ENCODE peak calls at places on chromosomes 4 and X, in four cellular contexts. H is activated T-helper 1 cell treated with anti-CD3 and anti-CD28 coated beads, Interleukin-12 subunit alpha, Interleukin-12 subunit beta, Interleukin-2, Interleukin-4 antibody, amounts not matched to agents 30 ng/mL and 10 ng/mL and 1 ng/mL, durations not matched to agents 14 hours and 24 hours and 36 hours; K is HTR-8/SVneo; I is GM04504. A is an unnamed sample.

GRCh38 chr4:113908829-113909228 is 70.6 kb downstream of the ARSJ start:
- DNase-seq in H (no peak), K (no peak), I (no peak), A (no peak)

GRCh38 chrX:50813843-50814661 is at the start of gene SHROOM4:
- DNase-seq in H (no peak), K (no peak), I (peak), A (no peak)

GRCh38 chrX:49171752-49172279 is at the start of gene PLP2:
- DNase-seq in H (no peak), K (peak), I (no peak), A (no peak)

GRCh38 chrX:270848-271367 is 10.3 kb upstream of the PLCXD1 start:
- DNase-seq in H (no peak), K (no peak), I (no peak), A (no peak)

GRCh38 chr4:81215219-81215892 is at the start of gene PRKG2:
- DNase-seq in H (no peak), K (no peak), I (no peak), A (no peak)

GRCh38 chr4:102657206-102657605 is 103.6 kb downstream of the MANBA start:
- DNase-seq in H (no peak), K (no peak), I (no peak), A (no peak)

GRCh38 chr4:3478446-3479357 is 15.6 kb downstream of the DOK7 start:
- DNase-seq in H (no peak), K (no peak), I (no peak), A (no peak)

GRCh38 chr4:8328866-8329559 is 59.5 kb downstream of the HTRA3 start:
- DNase-seq in H (no peak), K (no peak), I (no peak), A (no peak)

GRCh38 chrX:135389717-135390116 is 32.0 kb upstream of the SMIM10L2A start:
- DNase-seq in H (no peak), K (no peak), I (no peak), A (no peak)

GRCh38 chrX:57930051-57930450 is 19.8 kb upstream of the ZXDA start:
- DNase-seq in H (no peak), K (no peak), I (no peak), A (no peak)

GRCh38 chrX:74023203-74023602 is 280.8 kb upstream of the ZCCHC13 start:
- DNase-seq in H (no peak), K (no peak), I (no peak), A (no peak)

GRCh38 chrX:68196939-68197791 is 236.1 kb downstream of the OPHN1 start:
- DNase-seq in H (peak), K (peak), I (peak), A (no peak)

GRCh38 chrX:138006176-138006575 is 440.2 kb downstream of the ZIC3 start:
- DNase-seq in H (no peak), K (no peak), I (no peak), A (no peak)

GRCh38 chrX:31715675-31716074 is 643.8 kb upstream of the FTHL17 start:
- DNase-seq in H (no peak), K (peak), I (no peak), A (no peak)

GRCh38 chr4:168769416-168769815 is 240.6 kb downstream of the CBR4 start:
- DNase-seq in H (no peak), K (no peak), I (no peak), A (no peak)

GRCh38 chrX:105302246-105302645 is 81.8 kb upstream of the TEX13A start:
- DNase-seq in H (no peak), K (no peak), I (no peak), A (no peak)